ENCODE peak calls at places on chromosomes 16 and 17, in eight cellular contexts. W, B, C, H, I, A, D and L are unnamed samples.

GRCh38 chr16:58339452-58339938 is 44.7 kb upstream of the PRSS54 start:
- DNase-seq in W (no peak), B (peak; percentile 42), C (no peak), H (no peak), I (no peak), A (no peak), D (peak; percentile 40), L (no peak)

GRCh38 chr17:37430051-37430591 is 23.4 kb downstream of the TADA2A start:
- DNase-seq in W (no peak), B (no peak), C (no peak), H (no peak), I (no peak), A (no peak), D (peak; percentile 88), L (no peak)

GRCh38 chr16:87661561-87661960 is 59.3 kb downstream of the JPH3 start:
- DNase-seq in W (peak; percentile 51), B (no peak), C (no peak), H (no peak), I (peak; percentile 58), A (no peak), D (peak; percentile 30), L (no peak)

GRCh38 chr16:88993006-88993787 is 16.2 kb upstream of the CBFA2T3 start:
- DNase-seq in W (no peak), B (no peak), C (no peak), H (no peak), I (no peak), A (no peak), D (no peak), L (no peak)

GRCh38 chr17:55480907-55481306 is 30.3 kb downstream of the SMIM36 start:
- DNase-seq in W (no peak), B (no peak), C (no peak), H (no peak), I (no peak), A (no peak), D (no peak), L (no peak)

GRCh38 chr16:89216315-89217137 is 977 bp upstream of the ZNF778 start:
- DNase-seq in W (peak; percentile 85), B (peak; percentile 73), C (peak; percentile 80), H (no peak), I (peak; percentile 84), A (peak; percentile 76), D (peak; percentile 69), L (peak; percentile 88)

GRCh38 chr17:79691931-79692330 is 38.8 kb upstream of the ENPP7 start:
- DNase-seq in W (no peak), B (no peak), C (peak; percentile 22), H (no peak), I (no peak), A (peak; percentile 69), D (no peak), L (no peak)

GRCh38 chr17:40467281-40467867 is 24.1 kb downstream of the IGFBP4 start:
- DNase-seq in W (no peak), B (no peak), C (no peak), H (no peak), I (no peak), A (no peak), D (no peak), L (no peak)

GRCh38 chr16:1612320-1613111 is at the start of gene CRAMP1:
- DNase-seq in W (peak; percentile 36), B (no peak), C (no peak), H (no peak), I (peak; percentile 70), A (no peak), D (peak; percentile 36), L (peak; percentile 67)

GRCh38 chr16:21598676-21599157 is 660 bp upstream of the METTL9 start:
- DNase-seq in W (peak; percentile 35), B (no peak), C (no peak), H (no peak), I (no peak), A (no peak), D (peak; percentile 6), L (no peak)

GRCh38 chr17:44115585-44116415 is 7.6 kb downstream of the HDAC5 start:
- DNase-seq in W (no peak), B (no peak), C (no peak), H (peak; percentile 71), I (no peak), A (peak; percentile 63), D (no peak), L (no peak)

GRCh38 chr17:50615818-50616217 is 18.9 kb upstream of the ABCC3 start:
- DNase-seq in W (no peak), B (no peak), C (no peak), H (no peak), I (no peak), A (no peak), D (no peak), L (no peak)

GRCh38 chr16:1010266-1010665 is 28.7 kb downstream of the SOX8 start:
- DNase-seq in W (no peak), B (no peak), C (no peak), H (no peak), I (no peak), A (no peak), D (no peak), L (no peak)

GRCh38 chr17:40986920-40987319 is 2.8 kb upstream of the KRT40 start:
- DNase-seq in W (no peak), B (no peak), C (no peak), H (no peak), I (no peak), A (no peak), D (no peak), L (no peak)

GRCh38 chr17:57945999-57946797 is 9.0 kb downstream of the CUEDC1 start:
- DNase-seq in W (no peak), B (no peak), C (no peak), H (no peak), I (no peak), A (no peak), D (peak; percentile 78), L (no peak)

GRCh38 chr16:81713796-81714195 is 65.3 kb upstream of the PLCG2 start:
- DNase-seq in W (no peak), B (no peak), C (peak; percentile 10), H (no peak), I (no peak), A (no peak), D (no peak), L (no peak)

GRCh38 chr16:86103320-86103719 is 204.4 kb downstream of the IRF8 start:
- DNase-seq in W (no peak), B (no peak), C (no peak), H (no peak), I (no peak), A (no peak), D (no peak), L (no peak)

GRCh38 chr16:2516391-2517240 is 2.9 kb downstream of the ATP6V0C start:
- DNase-seq in W (no peak), B (no peak), C (no peak), H (no peak), I (peak; percentile 68), A (peak; percentile 20), D (no peak), L (no peak)

GRCh38 chr16:50610331-50611262 is 62.4 kb downstream of the NKD1 start:
- DNase-seq in W (no peak), B (no peak), C (no peak), H (no peak), I (no peak), A (no peak), D (no peak), L (no peak)

GRCh38 chr17:38768417-38768816 is 15.9 kb downstream of the PSMB3 start:
- DNase-seq in W (peak; percentile 40), B (no peak), C (peak; percentile 25), H (no peak), I (no peak), A (no peak), D (no peak), L (no peak)

GRCh38 chr16:17396762-17397498 is 73.8 kb downstream of the XYLT1 start:
- DNase-seq in W (no peak), B (no peak), C (no peak), H (no peak), I (no peak), A (no peak), D (no peak), L (no peak)

GRCh38 chr17:39404542-39405378 is 3.3 kb upstream of the FBXL20 start:
- DNase-seq in W (no peak), B (no peak), C (no peak), H (no peak), I (no peak), A (no peak), D (peak; percentile 83), L (no peak)

GRCh38 chr17:68351395-68351794 is 60.1 kb downstream of the ARSG start:
- DNase-seq in W (no peak), B (no peak), C (peak; percentile 30), H (no peak), I (no peak), A (peak; percentile 64), D (no peak), L (no peak)

GRCh38 chr16:30499284-30499683 is 26.7 kb downstream of the ITGAL start:
- DNase-seq in W (no peak), B (no peak), C (no peak), H (no peak), I (no peak), A (no peak), D (no peak), L (no peak)

GRCh38 chr16:11880047-11880446 is 28.7 kb upstream of the RSL1D1 start:
- DNase-seq in W (no peak), B (no peak), C (no peak), H (no peak), I (no peak), A (no peak), D (no peak), L (no peak)
- H3K27ac ChIP-seq in W (no peak overlapping the region), B (no peak overlapping the region), C (no peak overlapping the region), H (no peak overlapping the region), I (no peak overlapping the region), A (no peak overlapping the region), D (no peak overlapping the region), L (no peak overlapping the region)

GRCh38 chr17:49585422-49586027 is 9.9 kb downstream of the NXPH3 start:
- DNase-seq in W (no peak), B (no peak), C (no peak), H (no peak), I (no peak), A (no peak), D (no peak), L (no peak)
- TF ChIP-seq CTCF in W (no peak), B (no peak), C (no peak), H (no peak), I (no peak), A (no peak), D (peak; percentile 26), L (no peak)

GRCh38 chr16:10896723-10897122 is 19.7 kb downstream of the CIITA start:
- DNase-seq in W (no peak), B (no peak), C (no peak), H (no peak), I (no peak), A (no peak), D (no peak), L (no peak)
- H3K27ac ChIP-seq in W (no peak overlapping the region), B (no peak overlapping the region), C (no peak overlapping the region), H (no peak overlapping the region), I (peak overlapping the region; percentile 13), A (no peak overlapping the region), D (no peak overlapping the region), L (no peak overlapping the region)

DNA sequence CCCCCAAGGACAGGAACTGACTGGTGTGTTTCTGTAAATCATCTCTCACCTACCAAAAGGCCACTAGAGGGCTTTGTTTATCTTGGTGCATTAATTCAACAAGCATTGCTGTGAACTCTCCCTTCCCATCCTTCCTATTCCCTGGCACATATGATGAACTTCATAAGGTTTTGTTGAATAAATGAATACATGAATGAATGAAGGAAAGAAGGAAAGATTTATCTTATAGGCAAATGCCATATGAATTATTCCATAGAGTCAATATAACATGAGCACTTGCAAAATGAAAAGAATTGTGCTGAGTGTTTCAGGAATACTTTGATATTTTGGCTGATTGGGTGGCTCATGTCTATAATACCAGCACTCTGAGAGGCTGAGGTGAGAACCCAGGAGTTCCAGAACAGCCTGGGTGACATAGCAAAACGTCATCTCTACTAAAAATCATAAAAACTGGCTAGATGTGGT is 4.3 kb downstream of the SPDYE4 start:
- DNase-seq in W (no peak), B (peak; percentile 31), C (no peak), H (no peak), I (no peak), A (no peak), D (peak; percentile 20), L (no peak)
- TF ChIP-seq CTCF in W (peak; percentile 8), B (peak; percentile 60), C (no peak), H (no peak), I (no peak), A (no peak), D (peak; percentile 56), L (no peak)